ENCODE peak calls at places on chromosomes 2 and 18, in five cellular contexts. N is GM12878, H is A549, K is K562, B is IMR-90. J is an unnamed sample.

GRCh38 chr2:105640241-105640640 is 104.5 kb upstream of the NCK2 start:
- DNase-seq in N (no peak), H (no peak), K (no peak), B (no peak), J (no peak)

GRCh38 chr2:115162454-115163293 is 720.2 kb downstream of the DPP10 start:
- DNase-seq in N (no peak), H (no peak), K (no peak), B (no peak), J (no peak)

GRCh38 chr2:45771251-45771650 is 119.8 kb downstream of the PRKCE start:
- DNase-seq in N (no peak), H (no peak), K (no peak), B (peak; percentile 51), J (no peak)

GRCh38 chr2:157480182-157480961 is 36.5 kb upstream of the CYTIP start:
- DNase-seq in N (no peak), H (no peak), K (no peak), B (peak; percentile 24), J (no peak)

GRCh38 chr2:99975386-99975785 is 167.0 kb downstream of the AFF3 start:
- DNase-seq in N (no peak), H (no peak), K (no peak), B (peak; percentile 87), J (no peak)

GRCh38 chr2:23687214-23687613 is 239.7 kb downstream of the ATAD2B start:
- DNase-seq in N (no peak), H (no peak), K (no peak), B (no peak), J (no peak)

GRCh38 chr2:26597197-26597596 is 44.0 kb downstream of the CIB4 start:
- DNase-seq in N (no peak), H (no peak), K (no peak), B (no peak), J (no peak)

GRCh38 chr2:171520471-171520870 is 1.8 kb upstream of the CYBRD1 start:
- DNase-seq in N (no peak), H (no peak), K (no peak), B (no peak), J (no peak)

GRCh38 chr18:56756971-56757370 is 105.8 kb downstream of the WDR7 start:
- DNase-seq in N (no peak), H (no peak), K (no peak), B (no peak), J (no peak)

GRCh38 chr2:62478093-62478580 is 27.9 kb downstream of the TMEM17 start:
- DNase-seq in N (no peak), H (no peak), K (no peak), B (peak; percentile 24), J (no peak)

GRCh38 chr2:14601070-14601770 is 31.3 kb upstream of the LRATD1 start:
- DNase-seq in N (no peak), H (no peak), K (no peak), B (no peak), J (no peak)

GRCh38 chr2:46564350-46564749 is 85.0 kb downstream of the TMEM247 start:
- DNase-seq in N (no peak), H (no peak), K (no peak), B (peak; percentile 33), J (no peak)

GRCh38 chr2:149080964-149081363 is 42.5 kb downstream of the LYPD6B start:
- DNase-seq in N (no peak), H (no peak), K (no peak), B (no peak), J (no peak)

GRCh38 chr2:200618590-200619021 is 32.8 kb downstream of the AOX1 start:
- DNase-seq in N (no peak), H (peak; percentile 76), K (peak; percentile 23), B (peak; percentile 78), J (no peak)

GRCh38 chr2:204967199-204967995 is 422.1 kb downstream of the PARD3B start:
- DNase-seq in N (no peak), H (no peak), K (no peak), B (no peak), J (no peak)

GRCh38 chr2:134234535-134234934 is 19.3 kb upstream of the MGAT5 start:
- DNase-seq in N (no peak), H (no peak), K (no peak), B (no peak), J (no peak)
- TF ChIP-seq BHLHE40 in N (no peak), H (no peak), K (no peak), B (no peak), J (no peak)

GRCh38 chr18:58716046-58716766 is 44.9 kb downstream of the MALT1 start:
- DNase-seq in N (no peak), H (no peak), K (no peak), B (peak; percentile 56), J (no peak)
- TF ChIP-seq BHLHE40 in N (no peak), H (no peak), K (no peak), B (no peak), J (no peak)

GRCh38 chr2:219010162-219010756 is 17.0 kb upstream of the CRYBA2 start:
- DNase-seq in N (no peak), H (peak; percentile 56), K (peak; percentile 48), B (no peak), J (peak; percentile 70)
- TF ChIP-seq BHLHE40 in N (no peak), H (no peak), K (no peak), B (no peak), J (no peak)

DNA sequence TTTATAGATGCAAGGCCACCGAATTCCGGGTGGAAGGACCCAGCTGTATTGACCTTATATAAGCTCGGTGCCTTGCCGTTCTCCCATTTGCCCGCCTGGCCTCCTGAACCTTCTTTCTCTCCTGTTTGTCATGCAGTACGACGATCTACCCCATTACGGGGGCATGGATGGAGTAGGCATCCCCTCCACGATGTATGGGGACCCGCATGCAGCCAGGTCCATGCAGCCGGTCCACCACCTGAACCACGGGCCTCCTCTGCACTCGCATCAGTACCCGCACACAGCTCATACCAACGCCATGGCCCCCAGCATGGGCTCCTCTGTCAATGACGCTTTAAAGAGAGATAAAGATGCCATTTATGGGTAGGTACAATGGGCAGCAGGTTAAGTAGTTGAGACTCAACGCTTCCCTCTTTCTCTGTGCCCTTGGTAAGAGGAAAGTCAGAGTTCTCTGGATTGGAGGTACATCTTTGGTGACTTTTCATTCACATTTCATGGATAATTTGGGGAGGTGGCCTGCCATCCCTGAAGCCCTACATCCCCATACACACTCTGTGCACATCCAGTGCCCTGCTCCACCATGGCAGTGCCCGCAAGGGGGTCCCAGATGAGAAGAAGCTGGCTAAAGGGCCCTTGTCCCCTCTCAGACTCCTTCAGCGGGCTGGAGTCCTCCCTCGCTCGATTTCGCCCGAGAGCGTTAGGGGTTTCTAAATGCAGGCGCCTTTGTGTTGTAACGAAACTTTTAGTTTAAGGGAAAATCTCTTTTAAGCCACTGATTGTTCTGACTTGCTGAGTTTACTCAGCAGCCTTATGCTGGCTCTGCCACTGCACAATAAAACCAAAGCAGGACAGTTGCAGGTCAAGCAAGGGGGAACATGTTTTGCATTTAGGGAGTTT is 2.9 kb downstream of the MEIS1 start:
- DNase-seq in N (no peak), H (no peak), K (no peak), B (no peak), J (no peak)
- TF ChIP-seq BHLHE40 in N (no peak), H (no peak), K (no peak), B (no peak), J (no peak)

DNA sequence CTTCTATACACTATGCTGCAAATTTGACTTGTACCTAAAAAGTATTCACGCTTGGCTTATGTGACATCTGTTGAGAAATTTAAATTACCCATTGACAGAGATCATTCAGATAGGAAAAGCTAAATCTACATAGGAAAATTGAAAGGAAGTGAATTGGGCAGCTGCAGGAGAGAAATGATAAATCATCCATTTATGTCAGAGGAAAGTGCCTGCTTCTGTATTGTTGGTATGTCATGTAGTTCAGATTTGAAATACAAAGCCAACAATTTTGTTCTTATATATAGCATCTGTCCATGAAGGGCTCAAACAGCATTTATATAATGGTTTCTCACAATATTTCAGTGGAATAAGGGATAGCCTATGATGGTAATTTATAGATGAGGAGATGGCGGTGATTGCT is 17.6 kb downstream of the LINC00305 start:
- DNase-seq in N (no peak), H (no peak), K (no peak), B (no peak), J (no peak)
- TF ChIP-seq BHLHE40 in N (no peak), H (no peak), K (no peak), B (no peak), J (no peak)

GRCh38 chr2:130183500-130184373 is 1.7 kb downstream of the MZT2B start:
- DNase-seq in N (no peak), H (no peak), K (no peak), B (peak; percentile 11), J (no peak)
- TF ChIP-seq BHLHE40 in N (no peak), H (no peak), K (no peak), B (no peak), J (no peak)

GRCh38 chr2:56227811-56228210 is 44.0 kb downstream of the CCDC85A start:
- DNase-seq in N (no peak), H (no peak), K (no peak), B (no peak), J (no peak)
- TF ChIP-seq BHLHE40 in N (no peak), H (no peak), K (no peak), B (no peak), J (no peak)

DNA sequence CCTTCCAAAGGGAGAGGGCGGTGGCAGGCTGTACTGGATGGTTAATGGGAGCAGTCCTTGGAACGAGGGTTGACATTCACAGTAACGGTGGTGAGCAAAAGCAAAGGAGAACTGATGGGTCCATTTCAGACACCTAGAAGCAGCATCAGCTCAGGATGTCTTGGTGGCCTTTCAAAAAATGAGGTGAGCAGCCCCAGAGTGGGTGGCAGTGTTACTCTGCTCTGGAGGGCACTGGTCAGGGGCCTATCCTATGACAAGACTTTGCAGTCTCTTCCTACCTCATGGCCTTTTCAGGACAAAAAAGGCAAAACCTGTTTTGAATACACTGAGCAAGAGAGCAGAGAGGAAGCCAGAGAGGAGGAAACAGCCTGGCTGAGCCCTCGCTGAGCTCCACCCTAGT is 23.5 kb downstream of the CAPN14 start:
- DNase-seq in N (no peak), H (no peak), K (no peak), B (no peak), J (no peak)
- TF ChIP-seq BHLHE40 in N (no peak), H (no peak), K (no peak), B (no peak), J (no peak)

GRCh38 chr2:232623768-232624553 is 9.4 kb upstream of the EFHD1 start:
- DNase-seq in N (no peak), H (no peak), K (no peak), B (no peak), J (no peak)
- TF ChIP-seq BHLHE40 in N (no peak), H (no peak), K (no peak), B (no peak), J (no peak)